ENCODE peak calls at places on chromosomes 16 and 17, in four cellular contexts. T is RWPE1, Z is heart right ventricle, V is ascending aorta. A is an unnamed sample.

GRCh38 chr16:24738895-24739294 is 9.4 kb downstream of the TNRC6A start:
- DNase-seq in Z (no peak), T (no peak), V (no peak), A (no peak)

GRCh38 chr17:8856869-8857575 is 10.5 kb downstream of the PIK3R6 start:
- DNase-seq in Z (no peak), V (no peak), T (no peak), A (no peak)

GRCh38 chr17:79159471-79159870 is 84.8 kb downstream of the ENGASE start:
- DNase-seq in V (no peak), Z (no peak), T (no peak), A (no peak)

GRCh38 chr16:56317998-56318912 is 107.1 kb downstream of the AMFR start:
- DNase-seq in Z (peak; percentile 85), T (peak; percentile 92), V (peak; percentile 37), A (peak; percentile 64)

GRCh38 chr17:69779378-69780214 is 295.4 kb upstream of the KCNJ16 start:
- DNase-seq in Z (no peak), V (no peak), T (no peak), A (peak; percentile 22)

GRCh38 chr17:39763046-39763800 is 25.5 kb downstream of the GRB7 start:
- DNase-seq in T (no peak), Z (no peak), V (no peak), A (no peak)

GRCh38 chr17:21475555-21475954 is 99.4 kb downstream of the KCNJ12 start:
- DNase-seq in T (no peak), V (no peak), Z (no peak), A (no peak)

GRCh38 chr17:1490643-1491405 is 1.7 kb downstream of the MYO1C start:
- DNase-seq in Z (peak; percentile 80), V (no peak), T (peak; percentile 63), A (no peak)

GRCh38 chr17:39629494-39629880 is 2.7 kb downstream of the PPP1R1B start:
- DNase-seq in Z (no peak), V (no peak), T (no peak), A (no peak)

GRCh38 chr17:18039535-18040286 is 503 bp downstream of the GID4 start:
- DNase-seq in Z (peak; percentile 30), V (no peak), T (peak; percentile 32), A (no peak)

GRCh38 chr17:49516190-49516589 is 21.1 kb downstream of the NGFR start:
- DNase-seq in T (no peak), V (no peak), Z (no peak), A (no peak)

GRCh38 chr17:82003411-82004381 is 19.0 kb downstream of the CENPX start:
- DNase-seq in T (peak; percentile 94), Z (peak; percentile 48), V (peak; percentile 75), A (peak; percentile 93)

GRCh38 chr17:7438050-7438614 is 1.2 kb upstream of the FGF11 start:
- DNase-seq in Z (peak; percentile 82), T (no peak), V (no peak), A (no peak)

GRCh38 chr17:6941989-6942388 is 53.9 kb upstream of the ALOX12 start:
- DNase-seq in Z (no peak), T (no peak), V (no peak), A (no peak)

GRCh38 chr17:47729486-47729885 is 3.5 kb upstream of the TBX21 start:
- DNase-seq in V (no peak), T (no peak), Z (no peak), A (no peak)

GRCh38 chr16:54655171-54655590 is 275.5 kb upstream of the IRX5 start:
- DNase-seq in Z (peak; percentile 39), T (no peak), V (no peak), A (no peak)

GRCh38 chr16:50467943-50468748 is 80.0 kb upstream of the NKD1 start:
- DNase-seq in V (no peak), T (no peak), Z (no peak), A (peak; percentile 3)

GRCh38 chr16:10879681-10880589 is 2.9 kb downstream of the CIITA start:
- DNase-seq in Z (no peak), T (no peak), V (no peak), A (no peak)

GRCh38 chr16:72246423-72246822 is 74.5 kb upstream of the PMFBP1 start:
- DNase-seq in T (no peak), V (no peak), Z (no peak), A (no peak)

GRCh38 chr16:72242757-72243156 is 70.8 kb upstream of the PMFBP1 start:
- DNase-seq in V (no peak), T (no peak), Z (no peak), A (no peak)

GRCh38 chr16:72241930-72242329 is 70.0 kb upstream of the PMFBP1 start:
- DNase-seq in Z (no peak), V (no peak), T (peak; percentile 52), A (peak; percentile 53)

GRCh38 chr16:72247821-72248253 is 75.9 kb upstream of the PMFBP1 start:
- DNase-seq in T (peak; percentile 1), V (no peak), Z (no peak), A (peak; percentile 28)

GRCh38 chr16:72244853-72245252 is 72.9 kb upstream of the PMFBP1 start:
- DNase-seq in V (no peak), Z (no peak), T (no peak), A (no peak)
- TF ChIP-seq CTCF in V (no peak), Z (no peak), T (no peak), A (peak; percentile 50)

GRCh38 chr17:66938656-66939055 is 25.9 kb upstream of the CACNG4 start:
- DNase-seq in Z (no peak), T (no peak), V (no peak), A (no peak)
- H3K27ac ChIP-seq in Z (no peak overlapping the region), T (no peak overlapping the region), V (no peak overlapping the region), A (no peak overlapping the region)

GRCh38 chr17:10743316-10744009 is 13.6 kb upstream of the TMEM220 start:
- DNase-seq in Z (no peak), V (no peak), T (no peak), A (no peak)
- TF ChIP-seq CTCF in Z (no peak), V (no peak), T (no peak), A (no peak)

GRCh38 chr17:58278661-58279015 is 2.1 kb downstream of the MPO start:
- DNase-seq in V (no peak), T (no peak), Z (peak; percentile 48), A (no peak)

GRCh38 chr17:58280480-58281217 is at the start of gene MPO:
- DNase-seq in Z (no peak), T (no peak), V (no peak), A (no peak)

GRCh38 chr17:58279016-58279671 is 1.6 kb downstream of the MPO start:
- DNase-seq in T (no peak), Z (peak; percentile 48), V (no peak), A (peak; percentile 18)

GRCh38 chr17:58281511-58282011 is 826 bp upstream of the MPO start:
- DNase-seq in T (no peak), Z (no peak), V (no peak), A (no peak)

DNA sequence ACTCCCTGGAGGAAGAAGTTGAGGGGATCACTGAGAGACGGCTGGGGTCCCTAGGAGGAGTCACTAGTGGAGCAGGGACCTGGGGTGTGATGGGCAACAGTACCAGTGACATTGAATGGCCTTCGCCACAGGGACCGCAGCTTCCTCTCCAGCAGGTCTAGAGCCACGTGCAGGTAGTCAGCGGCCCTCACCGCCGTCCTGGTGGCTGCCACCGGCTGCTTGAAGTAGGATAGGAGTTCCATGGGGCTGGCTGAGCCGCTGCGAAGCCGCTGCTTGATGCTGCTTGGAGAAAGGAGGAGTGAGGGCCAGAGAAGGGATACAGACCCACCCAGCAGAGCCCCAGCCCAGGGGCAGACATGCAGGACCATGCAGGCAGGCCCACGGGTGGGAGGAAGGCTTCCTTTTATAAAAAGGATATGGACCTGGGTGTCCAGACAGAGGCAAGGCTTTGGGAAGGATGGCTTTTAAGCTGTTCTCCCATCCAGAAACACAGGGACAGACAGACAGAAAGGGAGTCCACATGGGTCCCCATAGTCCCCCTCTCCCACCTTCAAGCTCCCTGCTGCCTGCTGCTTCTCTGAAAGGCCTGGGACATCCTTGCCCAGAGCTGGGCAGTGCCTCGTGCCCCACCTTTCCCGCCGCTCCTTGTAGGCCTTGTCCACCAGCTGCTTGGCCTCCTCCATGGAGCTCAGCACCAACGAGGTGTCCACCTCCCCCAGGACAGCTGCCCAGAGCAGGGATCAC is 827 bp downstream of the MPO start:
- DNase-seq in T (no peak), V (no peak), Z (no peak), A (no peak)
- H3K27ac ChIP-seq in T (no peak overlapping the region), V (no peak overlapping the region), Z (no peak overlapping the region), A (no peak overlapping the region)